ENCODE peak calls at places on chromosomes 13 and 19, in seven cellular contexts. X is cardiac muscle cell, T is left ventricle myocardium inferior, A is heart right ventricle, Q is PC-3, Z is endodermal cell, U is brain microvascular endothelial cell. V is an unnamed sample.

GRCh38 chr19:39193785-39194184 is 3.0 kb upstream of the NCCRP1 start:
- DNase-seq in X (peak), T (no peak), A (no peak), Q (no peak), Z (no peak), U (no peak), V (no peak)

GRCh38 chr19:48393559-48394330 is at the start of gene GRIN2D:
- DNase-seq in X (peak), T (no peak), A (no peak), Q (peak), Z (peak), U (no peak), V (no peak)

GRCh38 chr13:105202384-105202783 is 1333.1 kb downstream of the EFNB2 start:
- DNase-seq in X (peak), T (no peak), A (no peak), Q (peak), Z (no peak), U (peak), V (no peak)

GRCh38 chr19:12194827-12195500 is 32.1 kb downstream of the ZNF136 start:
- DNase-seq in X (no peak), T (peak), A (peak), Q (no peak), Z (no peak), U (peak), V (peak)

GRCh38 chr19:11106477-11106876 is 17.2 kb downstream of the LDLR start:
- DNase-seq in X (peak), T (peak), A (peak), Q (no peak), Z (no peak), U (no peak), V (no peak)

GRCh38 chr19:3670258-3670795 is 29.9 kb downstream of the PIP5K1C start:
- DNase-seq in X (no peak), T (peak), A (peak), Q (no peak), Z (peak), U (peak), V (no peak)

GRCh38 chr19:5743640-5744039 is 23.2 kb downstream of the CATSPERD start:
- DNase-seq in X (no peak), T (no peak), A (no peak), Q (no peak), Z (no peak), U (no peak), V (no peak)

GRCh38 chr13:26011996-26012688 is 39.7 kb downstream of the SHISA2 start:
- DNase-seq in X (no peak), T (no peak), A (peak), Q (no peak), Z (no peak), U (no peak), V (no peak)

GRCh38 chr13:47039106-47039505 is 142.3 kb upstream of the HTR2A start:
- DNase-seq in X (no peak), T (no peak), A (no peak), Q (peak), Z (no peak), U (peak), V (no peak)

GRCh38 chr13:75217949-75218348 is 264.0 kb downstream of the TBC1D4 start:
- DNase-seq in X (peak), T (no peak), A (no peak), Q (peak), Z (no peak), U (peak), V (no peak)

GRCh38 chr13:75220238-75220542 is 261.8 kb downstream of the TBC1D4 start:
- DNase-seq in X (no peak), T (no peak), A (no peak), Q (no peak), Z (no peak), U (no peak), V (no peak)

GRCh38 chr13:75223981-75224742 is 257.8 kb downstream of the TBC1D4 start:
- DNase-seq in X (no peak), T (no peak), A (no peak), Q (peak), Z (no peak), U (no peak), V (no peak)

GRCh38 chr13:75222031-75222430 is 259.9 kb downstream of the TBC1D4 start:
- DNase-seq in X (no peak), T (no peak), A (no peak), Q (no peak), Z (no peak), U (no peak), V (no peak)

GRCh38 chr13:75219479-75220237 is 262.3 kb downstream of the TBC1D4 start:
- DNase-seq in X (peak), T (peak), A (peak), Q (peak), Z (peak), U (peak), V (peak)
- H3K4me3 ChIP-seq in X (peak), T (peak), A (peak), Q (peak), Z (no peak), U (peak), V (peak)

GRCh38 chr19:41937976-41938375 is 9.7 kb upstream of the ERFL start:
- DNase-seq in X (no peak), T (no peak), A (no peak), Q (no peak), Z (peak), U (no peak), V (no peak)

GRCh38 chr19:41937525-41937924 is 9.3 kb upstream of the ERFL start:
- DNase-seq in X (no peak), T (no peak), A (no peak), Q (no peak), Z (peak), U (no peak), V (no peak)

GRCh38 chr19:41940443-41941409 is 12.5 kb upstream of the ERFL start:
- DNase-seq in X (no peak), T (no peak), A (no peak), Q (no peak), Z (peak), U (no peak), V (no peak)

GRCh38 chr19:41941410-41942202 is 13.4 kb upstream of the ERFL start:
- DNase-seq in X (no peak), T (no peak), A (no peak), Q (no peak), Z (no peak), U (no peak), V (no peak)

GRCh38 chr19:41939861-41940442 is 11.7 kb upstream of the ERFL start:
- DNase-seq in X (peak), T (no peak), A (no peak), Q (no peak), Z (peak), U (no peak), V (no peak)
- H3K27ac ChIP-seq in X (no peak), T (no peak), A (no peak), Q (no peak), Z (no peak), U (no peak), V (no peak)

DNA sequence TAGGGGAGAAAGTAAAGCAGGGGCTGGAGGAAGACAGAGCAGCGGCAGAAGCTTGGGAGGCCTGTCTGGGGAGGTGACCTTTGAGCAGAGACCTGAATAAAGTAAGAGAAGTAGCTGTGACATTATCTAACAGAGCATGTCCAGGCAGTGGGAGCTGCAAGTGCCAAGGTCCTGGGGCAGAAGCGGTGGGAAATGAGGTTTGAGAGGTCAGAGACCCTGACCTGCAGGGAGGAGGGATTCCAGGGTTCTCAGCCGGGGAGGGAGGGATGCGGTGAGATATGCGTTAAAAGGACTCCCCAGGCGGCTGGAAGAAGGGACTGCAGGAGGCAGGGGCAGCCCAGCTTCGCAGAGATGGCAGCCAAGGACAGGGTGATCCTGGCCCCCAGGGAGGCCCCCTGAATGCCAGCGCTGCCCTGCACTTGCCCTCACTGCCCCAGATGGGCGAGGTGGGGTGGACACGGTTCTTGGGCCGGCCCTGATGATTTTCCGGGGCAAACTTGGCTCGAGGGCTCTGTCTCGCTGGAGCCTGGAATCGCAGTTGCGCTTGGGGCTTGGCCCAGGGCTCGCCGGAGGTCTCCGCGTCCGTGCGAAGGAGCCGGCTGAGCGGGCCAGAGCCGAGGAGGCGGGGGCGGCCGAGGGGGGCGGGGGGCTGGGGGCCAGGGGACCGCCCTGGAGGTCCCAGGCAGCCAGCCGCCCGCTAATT is 3.2 kb downstream of the CRLF1 start:
- DNase-seq in X (no peak), T (no peak), A (no peak), Q (peak), Z (peak), U (no peak), V (no peak)
- TF ChIP-seq CTCF in X (peak), T (peak), A (no peak), Q (peak), Z (peak), U (peak), V (no peak)

GRCh38 chr19:13978721-13979191 is 26.4 kb downstream of the DCAF15 start:
- DNase-seq in X (peak), T (no peak), A (no peak), Q (no peak), Z (no peak), U (no peak), V (no peak)

GRCh38 chr19:13981021-13981420 is 25.1 kb downstream of the RFX1 start:
- DNase-seq in X (no peak), T (no peak), A (no peak), Q (no peak), Z (no peak), U (no peak), V (no peak)

GRCh38 chr19:13980340-13980739 is 25.8 kb downstream of the RFX1 start:
- DNase-seq in X (no peak), T (no peak), A (no peak), Q (no peak), Z (no peak), U (no peak), V (no peak)

GRCh38 chr19:13979224-13979623 is 26.9 kb downstream of the RFX1 start:
- DNase-seq in X (no peak), T (no peak), A (no peak), Q (no peak), Z (peak), U (no peak), V (no peak)

DNA sequence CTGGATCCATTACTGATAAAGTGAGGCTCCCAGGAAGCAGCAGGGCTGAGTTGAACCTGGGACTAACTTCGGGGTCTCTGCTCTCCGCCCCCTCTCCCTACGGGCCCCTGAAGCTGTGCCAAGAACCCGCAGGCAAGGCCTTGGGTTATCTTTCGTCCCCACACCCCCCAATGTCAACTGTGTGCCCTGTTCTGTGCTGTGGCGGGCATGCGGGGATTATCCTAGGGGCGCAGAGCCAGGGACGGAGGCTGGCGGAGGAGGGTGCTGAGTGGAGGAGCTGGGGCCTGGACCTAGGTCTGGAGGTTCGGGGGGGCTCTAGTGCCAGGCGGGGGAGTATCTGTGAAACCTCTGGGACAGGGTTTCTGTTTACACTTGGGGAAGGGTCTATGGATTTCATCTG is 26.4 kb downstream of the RFX1 start:
- DNase-seq in X (no peak), T (no peak), A (no peak), Q (no peak), Z (no peak), U (no peak), V (no peak)
- H3K4me3 ChIP-seq in X (no peak), T (peak), A (peak), Q (no peak), Z (no peak), U (no peak), V (no peak)

GRCh38 chr13:73060251-73061160 is 1.7 kb downstream of the KLF5 start:
- DNase-seq in X (no peak), T (no peak), A (peak), Q (peak), Z (no peak), U (peak), V (no peak)
- H3K27ac ChIP-seq in X (no peak), T (peak), A (no peak), Q (peak), Z (no peak), U (no peak), V (no peak)

DNA sequence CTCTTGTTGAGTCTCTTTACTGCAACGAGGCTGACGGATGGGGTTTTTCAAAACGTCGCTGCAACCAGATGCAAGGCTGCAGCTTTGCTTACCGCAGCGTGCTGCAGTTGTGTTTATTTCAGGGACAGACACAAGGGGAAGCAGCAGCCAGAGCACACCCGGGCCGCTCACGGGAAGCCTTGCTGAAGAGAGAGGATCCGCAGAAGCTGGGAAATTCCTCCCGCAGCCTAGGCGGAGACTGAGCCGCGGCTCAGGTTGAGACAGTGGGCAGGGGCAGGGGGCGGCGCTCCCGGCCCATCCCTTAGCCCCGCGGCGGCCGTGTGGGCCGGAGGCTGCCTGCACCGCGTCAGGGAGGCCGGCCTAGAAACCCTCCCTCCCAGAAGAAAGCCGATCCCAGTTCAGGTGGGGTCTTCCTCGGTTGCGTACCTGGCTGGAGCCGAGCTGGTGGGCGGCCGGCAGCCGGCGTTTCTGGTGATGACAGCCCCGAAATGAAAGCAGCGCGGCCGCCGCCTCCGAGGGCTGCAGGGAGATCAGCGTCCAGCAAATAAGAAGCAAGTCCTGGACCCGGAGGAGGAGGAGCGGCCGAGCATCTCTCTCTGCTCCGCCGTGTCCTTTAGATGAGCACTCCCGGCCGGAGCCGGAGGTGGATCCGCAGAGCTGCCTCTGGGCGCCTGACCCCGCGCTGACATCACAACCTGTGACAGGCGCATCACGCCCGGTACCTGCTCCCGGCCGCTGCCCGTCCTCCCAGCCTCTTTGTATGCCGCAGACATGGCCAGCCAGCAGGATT is at the start of gene FRY:
- DNase-seq in X (peak), T (peak), A (peak), Q (peak), Z (peak), U (peak), V (peak)
- TF ChIP-seq CTCF in X (peak), T (peak), A (no peak), Q (no peak), Z (peak), U (peak), V (no peak)

V was measured in dorsolateral prefrontal cortex.